ENCODE peak calls at places on chromosomes 4 and X, in nine cellular contexts. D is stomach, H is A549, S is PC-9, Q is nephron progenitor cell, B is foreskin fibroblast, X is heart left ventricle, W is neural crest cell, N is HepG2. P is an unnamed sample.

GRCh38 chr4:4859799-4860380 is 425 bp downstream of the MSX1 start:
- DNase-seq in D (no peak), H (no peak), S (no peak), Q (no peak), B (peak), X (peak), W (no peak), N (no peak), P (no peak)

GRCh38 chr4:101259876-101260275 is 87.5 kb downstream of the PPP3CA start:
- DNase-seq in D (no peak), H (no peak), S (no peak), Q (no peak), B (no peak), X (no peak), W (no peak), N (no peak), P (no peak)

GRCh38 chrX:97367149-97367548 is 483.4 kb downstream of the RPA4 start:
- DNase-seq in D (no peak), H (no peak), S (no peak), Q (no peak), B (peak), X (no peak), W (no peak), N (no peak), P (no peak)

GRCh38 chr4:48653217-48654014 is 126.7 kb downstream of the FRYL start:
- DNase-seq in D (no peak), H (no peak), S (no peak), Q (peak), B (peak), X (peak), W (peak), N (no peak), P (no peak)

GRCh38 chr4:186485621-186486062 is 69.7 kb downstream of the MTNR1A start:
- DNase-seq in D (no peak), H (peak), S (no peak), Q (peak), B (peak), X (peak), W (peak), N (no peak), P (no peak)

GRCh38 chrX:50770702-50771101 is 43.3 kb downstream of the SHROOM4 start:
- DNase-seq in D (no peak), H (peak), S (peak), Q (no peak), B (no peak), X (peak), W (no peak), N (peak), P (no peak)

GRCh38 chrX:9860826-9861225 is 74.6 kb downstream of the SHROOM2 start:
- DNase-seq in D (no peak), H (no peak), S (no peak), Q (no peak), B (no peak), X (no peak), W (no peak), N (no peak), P (no peak)

GRCh38 chr4:67896421-67897065 is 12.7 kb upstream of the TMPRSS11D start:
- DNase-seq in D (no peak), H (no peak), S (no peak), Q (no peak), B (no peak), X (no peak), W (no peak), N (no peak), P (no peak)

GRCh38 chr4:185717018-185717726 is 94.8 kb downstream of the SORBS2 start:
- DNase-seq in D (no peak), H (no peak), S (no peak), Q (no peak), B (no peak), X (peak), W (no peak), N (no peak), P (no peak)

GRCh38 chr4:75306496-75306895 is 207.7 kb downstream of the RCHY1 start:
- DNase-seq in D (no peak), H (no peak), S (no peak), Q (no peak), B (no peak), X (no peak), W (no peak), N (no peak), P (no peak)

GRCh38 chr4:25020240-25020639 is 10.5 kb downstream of the LGI2 start:
- DNase-seq in D (no peak), H (peak), S (no peak), Q (no peak), B (no peak), X (no peak), W (no peak), N (no peak), P (no peak)

GRCh38 chrX:21972721-21973120 is 32.2 kb downstream of the SMS start:
- DNase-seq in D (no peak), H (peak), S (peak), Q (no peak), B (peak), X (no peak), W (no peak), N (no peak), P (no peak)

GRCh38 chr4:41718907-41719306 is 29.6 kb downstream of the PHOX2B start:
- DNase-seq in D (no peak), H (no peak), S (no peak), Q (no peak), B (peak), X (no peak), W (no peak), N (no peak), P (no peak)

GRCh38 chrX:40062525-40063193 is 35.1 kb downstream of the BCOR start:
- DNase-seq in D (no peak), H (no peak), S (no peak), Q (no peak), B (peak), X (no peak), W (no peak), N (no peak), P (no peak)

GRCh38 chrX:10030570-10030969 is 63.4 kb downstream of the CLDN34 start:
- DNase-seq in D (no peak), H (peak), S (no peak), Q (no peak), B (peak), X (no peak), W (no peak), N (peak), P (no peak)

GRCh38 chr4:165476214-165477098 is 97.6 kb downstream of the CPE start:
- DNase-seq in D (no peak), H (peak), S (peak), Q (no peak), B (no peak), X (no peak), W (no peak), N (no peak), P (no peak)

GRCh38 chrX:68846536-68846935 is 17.7 kb downstream of the EFNB1 start:
- DNase-seq in D (no peak), H (no peak), S (no peak), Q (no peak), B (peak), X (no peak), W (peak), N (no peak), P (no peak)

GRCh38 chr4:184192933-184193332 is 24.7 kb downstream of the ENPP6 start:
- DNase-seq in D (no peak), H (no peak), S (no peak), Q (no peak), B (no peak), X (no peak), W (no peak), N (no peak), P (no peak)

GRCh38 chr4:23887989-23888388 is 1.9 kb downstream of the PPARGC1A start:
- DNase-seq in D (no peak), H (no peak), S (no peak), Q (no peak), B (no peak), X (peak), W (no peak), N (no peak), P (no peak)

GRCh38 chr4:162011039-162011438 is 152.8 kb downstream of the FSTL5 start:
- DNase-seq in D (no peak), H (no peak), S (no peak), Q (no peak), B (no peak), X (no peak), W (no peak), N (no peak), P (no peak)

GRCh38 chrX:70257599-70258288 is 2.3 kb downstream of the P2RY4 start:
- DNase-seq in D (no peak), H (no peak), S (no peak), Q (no peak), B (no peak), X (no peak), W (no peak), N (no peak), P (no peak)

GRCh38 chr4:763922-764321 is 58.3 kb downstream of the PCGF3 start:
- DNase-seq in D (no peak), H (no peak), S (no peak), Q (no peak), B (no peak), X (no peak), W (no peak), N (no peak), P (no peak)

GRCh38 chr4:183857040-183857439 is 48.1 kb upstream of the STOX2 start:
- DNase-seq in D (no peak), H (no peak), S (no peak), Q (no peak), B (no peak), X (no peak), W (no peak), N (no peak), P (no peak)

GRCh38 chr4:53100801-53101581 is 238.9 kb downstream of the RASL11B start:
- DNase-seq in D (no peak), H (no peak), S (no peak), Q (no peak), B (peak), X (no peak), W (no peak), N (no peak), P (no peak)

GRCh38 chrX:2828404-2829065 is at the start of gene GYG2:
- DNase-seq in D (peak), H (peak), S (no peak), Q (peak), B (peak), X (no peak), W (peak), N (peak), P (peak)

GRCh38 chr4:135533053-135533452 is 1331.5 kb upstream of the PABPC4L start:
- DNase-seq in D (no peak), H (no peak), S (no peak), Q (no peak), B (no peak), X (no peak), W (no peak), N (no peak), P (no peak)

DNA sequence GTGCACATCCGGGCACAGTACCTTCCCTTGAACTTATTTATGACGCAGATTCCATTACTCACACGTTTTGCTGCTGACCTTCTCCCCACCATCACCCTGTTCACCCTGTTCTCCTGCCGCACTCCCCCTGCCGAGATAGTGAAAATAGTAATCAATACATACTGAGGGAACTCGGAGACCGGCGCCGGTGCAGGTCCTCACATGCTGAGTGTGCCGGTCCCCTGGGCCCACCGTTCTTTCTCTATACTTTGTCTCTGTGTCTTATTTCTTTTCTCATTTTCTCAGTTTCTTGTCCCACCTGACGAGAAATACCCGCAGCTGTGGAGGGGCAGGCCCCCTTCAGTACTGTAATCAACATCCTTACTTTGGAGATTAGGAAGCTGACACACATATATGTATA is 1337.1 kb upstream of the PABPC4L start:
- DNase-seq in D (no peak), H (no peak), S (no peak), Q (no peak), B (no peak), X (no peak), W (no peak), N (no peak), P (no peak)
- TF ChIP-seq CTCF in D (no peak), H (no peak), S (no peak), Q (no peak), B (no peak), X (no peak), W (no peak), N (no peak), P (no peak)

GRCh38 chrX:31279359-31279758 is 207.5 kb upstream of the FTHL17 start:
- DNase-seq in D (no peak), H (peak), S (no peak), Q (no peak), B (peak), X (no peak), W (no peak), N (peak), P (no peak)
- TF ChIP-seq CTCF in D (no peak), H (no peak), S (peak), Q (peak), B (no peak), X (peak), W (peak), N (peak), P (no peak)

GRCh38 chrX:153728095-153728494 is 3.4 kb downstream of the ABCD1 start:
- DNase-seq in D (no peak), H (no peak), S (no peak), Q (no peak), B (no peak), X (no peak), W (no peak), N (peak), P (no peak)
- TF ChIP-seq CTCF in D (no peak), H (no peak), S (no peak), Q (no peak), B (no peak), X (no peak), W (no peak), N (peak), P (no peak)

DNA sequence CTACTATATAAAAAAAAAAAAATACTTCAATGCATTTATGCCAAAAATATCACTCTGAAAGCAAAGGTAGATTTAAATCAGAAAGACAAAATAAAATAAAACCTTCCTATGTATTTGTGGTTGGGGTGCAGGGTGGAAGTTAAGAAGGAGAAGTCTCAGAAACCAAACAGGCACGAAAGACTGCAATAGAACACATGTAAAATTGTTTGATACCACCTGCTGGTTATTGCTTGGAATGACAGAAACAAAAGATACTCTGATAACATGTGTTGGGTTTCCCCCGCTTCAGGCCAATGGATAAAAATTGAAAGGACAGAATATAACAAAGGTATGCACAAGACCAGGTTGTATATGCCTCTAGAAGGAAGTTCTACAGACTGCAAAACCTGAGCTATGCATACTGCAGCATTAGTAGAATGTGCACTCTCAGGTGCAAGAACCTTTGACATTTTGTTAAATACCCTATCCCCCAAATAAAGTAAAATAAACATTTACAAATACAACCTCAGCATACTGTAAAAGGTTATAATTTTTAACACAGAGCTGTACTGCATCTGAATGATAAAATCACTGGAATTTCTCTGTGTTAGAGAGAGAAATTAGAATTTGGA is 118.8 kb downstream of the GABRA2 start:
- DNase-seq in D (no peak), H (peak), S (no peak), Q (no peak), B (no peak), X (no peak), W (no peak), N (peak), P (no peak)
- TF ChIP-seq CTCF in D (peak), H (no peak), S (peak), Q (peak), B (no peak), X (peak), W (peak), N (peak), P (peak)

GRCh38 chr4:54942735-54943134 is 182.7 kb downstream of the KDR start:
- DNase-seq in D (no peak), H (no peak), S (no peak), Q (no peak), B (no peak), X (no peak), W (no peak), N (no peak), P (no peak)

GRCh38 chr4:54940996-54941395 is 184.4 kb downstream of the KDR start:
- DNase-seq in D (no peak), H (no peak), S (no peak), Q (no peak), B (no peak), X (no peak), W (no peak), N (no peak), P (no peak)

GRCh38 chr4:54941994-54942552 is 183.3 kb downstream of the KDR start:
- DNase-seq in D (no peak), H (no peak), S (no peak), Q (no peak), B (no peak), X (peak), W (no peak), N (no peak), P (no peak)

DNA sequence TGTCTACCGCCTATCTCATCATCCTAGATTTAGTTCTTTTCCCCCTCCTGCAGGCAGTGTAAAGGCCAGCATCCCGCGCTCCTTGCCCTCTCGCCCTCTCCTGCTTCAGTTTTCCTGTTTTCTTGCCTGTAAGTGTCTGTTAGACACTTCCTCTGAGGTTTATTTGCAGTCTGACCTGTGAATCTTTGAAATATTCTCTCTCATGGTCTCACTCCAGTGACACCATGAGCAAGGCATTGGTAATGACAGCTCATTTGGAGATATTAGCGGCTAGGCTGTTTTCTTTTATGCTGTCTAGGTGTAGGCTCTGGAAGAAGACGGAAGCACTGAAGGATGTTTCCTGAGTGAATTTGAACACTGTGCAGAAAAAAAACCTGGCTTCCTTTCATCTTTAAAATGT is 179.6 kb downstream of the KDR start:
- DNase-seq in D (no peak), H (no peak), S (no peak), Q (no peak), B (no peak), X (no peak), W (no peak), N (no peak), P (no peak)
- TF ChIP-seq CTCF in D (no peak), H (no peak), S (no peak), Q (no peak), B (no peak), X (no peak), W (no peak), N (no peak), P (no peak)

P was measured in progenitor cell of endocrine pancreas.